ENCODE peak calls at places on chromosome 13, in four cellular contexts. R is K562, X is H1, B is GM12878. T is an unnamed sample.

GRCh38 chr13:55199132-55199531 is 1941.6 kb upstream of the PRR20A start:
- DNase-seq in X (no peak), B (no peak), R (no peak), T (no peak)

GRCh38 chr13:111429064-111429558 is 108.7 kb downstream of the TEX29 start:
- DNase-seq in B (no peak), R (peak; percentile 43), X (no peak), T (peak; percentile 18)

GRCh38 chr13:50452028-50452427 is 391.5 kb downstream of the DLEU7 start:
- DNase-seq in B (no peak), X (no peak), R (no peak), T (no peak)

GRCh38 chr13:50341526-50341925 is 326.3 kb downstream of the KCNRG start:
- DNase-seq in R (no peak), B (no peak), X (no peak), T (no peak)

GRCh38 chr13:87680298-87680697 is 9.1 kb downstream of the SLITRK5 start:
- DNase-seq in R (no peak), B (no peak), X (no peak), T (no peak)

GRCh38 chr13:27170521-27171243 is 929 bp downstream of the USP12 start:
- DNase-seq in X (no peak), B (no peak), R (peak; percentile 45), T (no peak)

GRCh38 chr13:21637296-21637695 is 33.3 kb upstream of the MICU2 start:
- DNase-seq in R (peak; percentile 31), X (no peak), B (no peak), T (peak; percentile 43)

GRCh38 chr13:107459430-107459829 is 755.9 kb downstream of the LIG4 start:
- DNase-seq in B (no peak), R (no peak), X (no peak), T (peak; percentile 85)

GRCh38 chr13:45337395-45337794 is 3.6 kb downstream of the TPT1 start:
- DNase-seq in X (no peak), B (no peak), R (no peak), T (no peak)

GRCh38 chr13:23505007-23505406 is 65.2 kb upstream of the TNFRSF19 start:
- DNase-seq in R (no peak), B (no peak), X (no peak), T (peak; percentile 74)

GRCh38 chr13:27211271-27211670 is 39.7 kb upstream of the USP12 start:
- DNase-seq in R (no peak), B (no peak), X (no peak), T (no peak)

GRCh38 chr13:78121459-78122348 is 203.1 kb upstream of the EDNRB start:
- DNase-seq in B (peak; percentile 28), R (peak; percentile 35), X (no peak), T (peak; percentile 70)

GRCh38 chr13:29815336-29815735 is 35.1 kb downstream of the UBL3 start:
- DNase-seq in B (no peak), R (no peak), X (no peak), T (no peak)

GRCh38 chr13:107807306-107808073 is 407.8 kb downstream of the LIG4 start:
- DNase-seq in X (no peak), B (no peak), R (no peak), T (no peak)

GRCh38 chr13:97781891-97782305 is 171.6 kb upstream of the IPO5 start:
- DNase-seq in R (no peak), B (no peak), X (no peak), T (no peak)

GRCh38 chr13:24161010-24161775 is 673 bp downstream of the SPATA13 start:
- DNase-seq in X (no peak), B (no peak), R (peak; percentile 10), T (no peak)

GRCh38 chr13:26929971-26930730 is 169.6 kb upstream of the GPR12 start:
- DNase-seq in X (peak; percentile 56), B (no peak), R (peak; percentile 77), T (peak; percentile 64)

GRCh38 chr13:21476893-21477472 is 17.9 kb upstream of the ZDHHC20 start:
- DNase-seq in X (peak; percentile 90), B (peak; percentile 50), R (peak; percentile 65), T (peak; percentile 74)

GRCh38 chr13:54953786-54954185 is 1925.2 kb downstream of the OLFM4 start:
- DNase-seq in B (no peak), R (no peak), X (no peak), T (no peak)

GRCh38 chr13:110538632-110539031 is 22.9 kb downstream of the RAB20 start:
- DNase-seq in R (no peak), B (no peak), X (no peak), T (no peak)

GRCh38 chr13:101649490-101650126 is 197.1 kb downstream of the ITGBL1 start:
- DNase-seq in B (no peak), R (no peak), X (no peak), T (peak; percentile 74)

GRCh38 chr13:94607056-94607455 is 5.4 kb downstream of the GPR180 start:
- DNase-seq in R (no peak), B (no peak), X (no peak), T (no peak)

GRCh38 chr13:80340643-80341097 is 256 bp downstream of the SPRY2 start:
- DNase-seq in X (no peak), B (no peak), R (no peak), T (peak; percentile 70)

GRCh38 chr13:80337706-80338105 is 3.2 kb downstream of the SPRY2 start:
- DNase-seq in R (no peak), B (no peak), X (no peak), T (no peak)

GRCh38 chr13:80339841-80340642 is 884 bp downstream of the SPRY2 start:
- DNase-seq in R (peak; percentile 14), B (no peak), X (no peak), T (peak; percentile 42)

GRCh38 chr13:80339578-80339840 is 1.4 kb downstream of the SPRY2 start:
- DNase-seq in B (no peak), R (peak; percentile 16), X (no peak), T (no peak)

DNA sequence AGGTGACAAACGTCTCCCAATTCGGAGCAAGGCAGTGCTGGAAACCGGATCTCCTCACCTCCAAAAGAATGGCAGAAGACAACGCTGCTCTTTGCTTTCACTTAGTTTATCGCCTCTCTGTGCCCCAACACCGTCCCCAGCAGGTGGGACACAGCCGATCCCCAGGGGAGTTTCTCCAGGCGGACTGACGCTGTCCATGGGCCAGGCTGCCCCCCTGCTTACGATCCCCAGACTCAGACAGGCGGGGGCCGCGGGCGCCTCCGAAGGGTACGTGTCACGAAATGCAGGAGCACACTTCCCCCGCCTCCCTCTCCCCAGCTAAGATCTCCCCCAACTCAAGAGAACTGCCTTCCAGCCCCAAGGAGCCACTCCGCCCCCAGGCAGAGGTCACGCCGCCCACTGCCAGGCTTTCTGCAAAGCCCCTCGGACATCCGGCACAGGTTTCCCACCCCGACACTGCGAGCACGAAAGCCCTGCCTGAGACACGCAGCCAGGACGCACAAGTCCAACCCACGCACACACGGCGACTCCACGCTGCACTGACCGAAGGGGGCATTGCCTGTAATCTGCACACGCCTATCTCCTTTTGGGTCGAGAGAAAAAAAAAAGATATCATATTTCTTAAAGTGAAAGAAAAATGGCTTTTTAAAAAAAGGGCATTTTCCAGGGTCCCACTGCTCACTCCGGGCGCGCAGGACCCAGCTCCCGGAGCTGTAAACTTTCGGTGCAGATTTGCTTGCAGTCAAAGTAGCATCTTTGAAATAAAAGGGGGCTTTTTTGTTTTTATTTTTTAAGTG is 1.9 kb downstream of the SPRY2 start:
- DNase-seq in B (no peak), R (peak; percentile 38), X (no peak), T (peak; percentile 88)
- TF ChIP-seq CHD1 in B (peak; percentile 66), R (no peak), X (no peak), T (no peak)

DNA sequence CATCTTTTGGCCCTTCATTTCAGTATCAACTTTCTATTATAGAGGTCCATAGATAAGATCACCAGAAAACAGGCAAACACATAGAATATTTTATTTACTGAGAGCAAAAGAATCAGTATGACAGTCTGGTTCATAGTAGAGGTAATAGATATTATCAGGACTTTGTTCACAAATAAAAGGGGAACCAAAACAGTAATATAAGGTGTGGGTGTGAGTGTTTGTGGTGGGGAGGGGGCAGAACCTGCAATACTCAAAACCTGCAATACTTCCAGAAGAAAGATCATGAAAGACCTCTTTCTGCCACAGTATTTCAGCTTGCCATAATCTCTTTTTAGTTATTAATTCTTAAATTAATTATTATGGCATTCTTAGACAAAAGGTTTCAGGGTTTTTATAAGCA is 578.7 kb upstream of the SLITRK1 start:
- DNase-seq in X (no peak), B (no peak), R (no peak), T (no peak)
- H3K4me1 ChIP-seq in X (no peaks in the 10 kb centered on the region), B (no peaks in the 10 kb centered on the region), R (no peaks in the 10 kb centered on the region), T (no peaks in the 10 kb centered on the region)

GRCh38 chr13:80359459-80360297 is 18.8 kb upstream of the SPRY2 start:
- DNase-seq in B (no peak), X (peak; percentile 78), R (peak; percentile 30), T (no peak)
- TF ChIP-seq CHD1 in B (no peak), X (no peak), R (no peak), T (no peak)

DNA sequence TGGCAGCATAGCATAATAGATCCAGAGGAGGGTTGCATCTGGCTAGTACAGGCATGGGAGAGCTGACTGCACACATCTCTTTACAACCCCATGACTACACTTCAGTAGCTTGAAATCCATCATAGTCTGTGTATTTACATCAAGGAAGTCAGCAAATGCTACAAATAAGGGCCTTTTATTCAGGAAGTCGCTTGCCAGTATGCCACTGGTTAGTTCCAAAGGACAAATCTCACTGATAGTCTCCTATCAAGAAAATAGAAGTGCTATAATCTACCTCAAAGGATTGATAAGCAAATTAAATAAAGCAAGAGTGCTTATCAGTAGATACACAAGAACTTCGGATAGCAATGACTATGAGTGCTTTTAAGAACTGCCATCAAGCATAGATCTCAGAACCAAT is 112.7 kb downstream of the KLF12 start:
- DNase-seq in X (no peak), B (no peak), R (no peak), T (no peak)
- H3K4me1 ChIP-seq in X (no peaks in the 10 kb centered on the region), B (peaks cover 2% of the 10 kb centered on the region), R (no peaks in the 10 kb centered on the region), T (no peaks in the 10 kb centered on the region)

GRCh38 chr13:40928980-40929379 is 90.1 kb downstream of the ELF1 start:
- DNase-seq in X (no peak), B (no peak), R (no peak), T (no peak)

GRCh38 chr13:40932252-40932651 is 86.9 kb downstream of the ELF1 start:
- DNase-seq in X (no peak), B (no peak), R (no peak), T (no peak)

GRCh38 chr13:40922437-40923040 is 96.6 kb downstream of the ELF1 start:
- DNase-seq in X (no peak), R (no peak), B (no peak), T (no peak)

GRCh38 chr13:40933508-40933907 is 85.6 kb downstream of the ELF1 start:
- DNase-seq in R (no peak), X (no peak), B (peak; percentile 20), T (no peak)

GRCh38 chr13:40927929-40928328 is 91.2 kb downstream of the ELF1 start:
- DNase-seq in X (no peak), B (no peak), R (no peak), T (no peak)
- TF ChIP-seq CHD1 in X (no peak), B (no peak), R (no peak), T (no peak)

T was measured in IMR-90.